ENCODE peak calls at places on chromosomes 1 and 21, in five cellular contexts. V is neural crest cell, I is foreskin keratinocyte, K is upper lobe of right lung, G is mucosa of descending colon. R is an unnamed sample.

GRCh38 chr1:12346483-12347155 is 116.8 kb downstream of the VPS13D start:
- DNase-seq in V (no peak), K (no peak), G (no peak), I (no peak), R (no peak)

GRCh38 chr1:72397786-72398185 is 115.4 kb upstream of the NEGR1 start:
- DNase-seq in I (no peak), V (no peak), K (no peak), G (no peak), R (no peak)

GRCh38 chr1:50322579-50322978 is 100.7 kb downstream of the DMRTA2 start:
- DNase-seq in K (no peak), G (no peak), V (no peak), I (no peak), R (no peak)

GRCh38 chr1:115077286-115077983 is 11.9 kb downstream of the TSPAN2 start:
- DNase-seq in G (no peak), V (no peak), K (no peak), I (no peak), R (no peak)

GRCh38 chr1:53658489-53659230 is 80.3 kb downstream of the GLIS1 start:
- DNase-seq in V (no peak), I (no peak), K (no peak), G (peak; percentile 9), R (no peak)

GRCh38 chr1:12528021-12528852 is 89.8 kb downstream of the DHRS3 start:
- DNase-seq in I (no peak), V (no peak), K (peak; percentile 92), G (peak; percentile 90), R (no peak)

GRCh38 chr21:26849428-26850115 is 4.4 kb upstream of the ADAMTS1 start:
- DNase-seq in K (no peak), V (no peak), I (no peak), G (no peak), R (no peak)

GRCh38 chr1:186189156-186189555 is 185.9 kb downstream of the TPR start:
- DNase-seq in G (no peak), I (no peak), K (no peak), V (no peak), R (no peak)

GRCh38 chr21:43758132-43758619 is 17.9 kb downstream of the CSTB start:
- DNase-seq in K (no peak), I (no peak), G (no peak), V (no peak), R (no peak)

GRCh38 chr1:63317814-63318156 is 4.6 kb upstream of the FOXD3 start:
- DNase-seq in V (no peak), K (no peak), G (no peak), I (no peak), R (no peak)

GRCh38 chr1:168098534-168099313 is 38.0 kb downstream of the GPR161 start:
- DNase-seq in G (no peak), K (no peak), V (no peak), I (no peak), R (no peak)

GRCh38 chr1:26965213-26965612 is 4.9 kb upstream of the KDF1 start:
- DNase-seq in G (no peak), I (no peak), V (no peak), K (no peak), R (no peak)

GRCh38 chr1:91650764-91651163 is 150.1 kb downstream of the CDC7 start:
- DNase-seq in G (peak; percentile 50), V (no peak), I (peak; percentile 95), K (no peak), R (no peak)

DNA sequence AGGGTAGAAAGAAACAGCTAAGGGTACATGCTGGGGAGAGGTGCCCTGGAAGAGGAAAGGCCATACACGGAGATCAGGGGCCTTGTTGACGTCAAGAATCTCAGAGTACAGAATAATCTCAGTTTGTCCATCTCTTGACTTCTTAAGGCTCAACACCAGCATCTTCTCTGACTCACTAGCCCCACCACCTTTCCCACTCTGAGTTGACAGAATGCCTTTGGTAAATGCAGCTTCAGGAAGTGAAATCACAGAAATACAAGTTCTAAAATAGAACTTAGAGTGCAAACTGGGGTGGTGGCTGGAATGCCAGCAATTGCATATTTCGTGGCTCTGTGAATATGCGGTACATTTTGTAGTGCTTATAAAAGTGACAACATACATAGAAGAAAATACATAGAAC is 1.6 kb downstream of the COG2 start:
- DNase-seq in G (no peak), K (no peak), V (no peak), I (no peak), R (no peak)
- TF ChIP-seq CTCF in G (no peak), K (no peak), V (no peak), I (no peak), R (no peak)

DNA sequence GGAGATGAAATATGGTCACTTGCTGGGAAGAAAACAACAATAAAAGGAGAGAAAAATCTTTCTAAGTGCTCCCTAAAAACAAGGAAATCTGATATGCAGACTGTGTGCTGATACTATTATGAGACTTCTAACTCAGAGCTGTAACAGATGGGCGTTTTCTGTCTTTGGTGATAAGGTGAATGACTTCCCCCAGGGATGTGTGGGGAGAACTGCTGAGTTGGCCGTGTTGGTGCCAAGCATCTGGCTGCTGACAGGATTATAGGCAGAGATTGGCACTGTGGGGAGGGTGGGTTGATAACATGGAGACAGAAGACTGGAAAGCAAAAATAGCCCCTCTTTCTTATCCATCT is 438.5 kb upstream of the PLXNA2 start:
- DNase-seq in G (no peak), K (no peak), I (no peak), V (no peak), R (no peak)
- TF ChIP-seq CTCF in G (no peak), K (no peak), I (no peak), V (no peak), R (no peak)

DNA sequence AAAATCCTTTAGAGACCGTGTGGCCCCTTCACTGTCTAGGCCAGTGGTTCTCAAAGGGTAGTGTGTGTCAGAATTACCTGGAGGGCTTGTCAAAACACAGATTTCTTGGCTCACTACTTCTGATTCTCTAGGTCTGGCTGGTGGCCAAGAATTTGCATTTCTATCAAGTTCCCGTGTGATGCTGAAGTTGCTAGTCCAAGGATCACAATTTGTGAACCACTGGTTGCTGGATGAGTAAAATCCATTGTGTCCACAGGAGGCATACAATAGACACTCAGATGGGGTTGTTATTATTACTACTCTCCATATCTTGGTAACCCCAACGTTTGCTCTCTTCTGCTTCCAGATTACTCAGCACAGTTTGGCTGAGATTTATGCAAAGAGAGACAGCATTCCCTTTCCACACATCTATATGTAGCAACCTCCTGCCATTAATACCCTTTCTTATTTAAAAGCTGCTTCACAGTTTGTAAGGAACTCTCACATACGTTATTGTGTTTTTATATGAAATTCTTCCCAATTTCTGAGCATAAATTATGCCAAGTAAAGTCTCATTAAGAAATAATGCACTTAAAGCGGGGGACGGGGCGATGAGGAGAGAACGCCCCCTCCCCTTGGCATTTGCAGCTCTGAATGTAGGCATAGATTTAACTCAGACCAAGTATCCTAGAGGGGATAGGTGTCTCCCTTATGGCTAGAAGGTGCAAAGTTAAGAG is 720 bp upstream of the TMCC2 start:
- DNase-seq in G (no peak), I (peak; percentile 97), K (no peak), V (no peak), R (peak; percentile 51)
- TF ChIP-seq CTCF in G (no peak), I (peak; percentile 40), K (no peak), V (no peak), R (no peak)

GRCh38 chr1:211829343-211830054 is 1.1 kb downstream of the LPGAT1 start:
- DNase-seq in K (no peak), G (no peak), V (peak; percentile 29), I (no peak), R (no peak)
- TF ChIP-seq CTCF in K (no peak), G (no peak), V (peak; percentile 24), I (no peak), R (no peak)

DNA sequence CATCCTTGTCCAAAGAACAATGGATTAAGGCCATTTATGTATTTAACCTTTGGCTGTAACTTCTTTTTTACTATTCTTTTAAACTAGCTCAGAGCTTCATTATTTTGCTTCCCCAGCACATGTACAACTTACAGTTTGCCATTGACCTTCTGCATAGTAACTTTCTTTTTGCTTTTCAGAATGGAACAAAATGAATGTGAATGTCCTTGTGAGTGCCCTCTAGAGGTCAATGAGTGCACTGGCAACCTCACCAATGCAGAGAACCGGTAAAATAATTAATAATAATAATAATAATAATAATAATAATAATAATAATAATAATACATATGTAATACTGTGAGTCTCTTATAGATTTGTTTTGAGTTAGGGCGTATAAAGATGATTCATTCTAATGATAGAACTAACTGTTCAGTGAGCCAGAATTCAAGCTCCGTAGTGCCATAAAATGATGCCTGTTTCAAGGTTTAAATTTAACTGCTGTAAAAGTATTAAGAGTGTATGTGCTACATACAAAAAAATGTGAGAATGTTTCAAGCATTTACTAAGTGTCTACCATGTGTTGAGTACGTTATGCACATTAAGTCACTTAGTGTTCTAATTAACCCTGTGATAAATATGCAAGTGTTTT is 69.0 kb upstream of the RAVER2 start:
- DNase-seq in I (no peak), V (no peak), K (no peak), G (no peak), R (no peak)
- TF ChIP-seq CTCF in I (peak; percentile 65), V (peak; percentile 78), K (peak; percentile 74), G (no peak), R (peak; percentile 58)

DNA sequence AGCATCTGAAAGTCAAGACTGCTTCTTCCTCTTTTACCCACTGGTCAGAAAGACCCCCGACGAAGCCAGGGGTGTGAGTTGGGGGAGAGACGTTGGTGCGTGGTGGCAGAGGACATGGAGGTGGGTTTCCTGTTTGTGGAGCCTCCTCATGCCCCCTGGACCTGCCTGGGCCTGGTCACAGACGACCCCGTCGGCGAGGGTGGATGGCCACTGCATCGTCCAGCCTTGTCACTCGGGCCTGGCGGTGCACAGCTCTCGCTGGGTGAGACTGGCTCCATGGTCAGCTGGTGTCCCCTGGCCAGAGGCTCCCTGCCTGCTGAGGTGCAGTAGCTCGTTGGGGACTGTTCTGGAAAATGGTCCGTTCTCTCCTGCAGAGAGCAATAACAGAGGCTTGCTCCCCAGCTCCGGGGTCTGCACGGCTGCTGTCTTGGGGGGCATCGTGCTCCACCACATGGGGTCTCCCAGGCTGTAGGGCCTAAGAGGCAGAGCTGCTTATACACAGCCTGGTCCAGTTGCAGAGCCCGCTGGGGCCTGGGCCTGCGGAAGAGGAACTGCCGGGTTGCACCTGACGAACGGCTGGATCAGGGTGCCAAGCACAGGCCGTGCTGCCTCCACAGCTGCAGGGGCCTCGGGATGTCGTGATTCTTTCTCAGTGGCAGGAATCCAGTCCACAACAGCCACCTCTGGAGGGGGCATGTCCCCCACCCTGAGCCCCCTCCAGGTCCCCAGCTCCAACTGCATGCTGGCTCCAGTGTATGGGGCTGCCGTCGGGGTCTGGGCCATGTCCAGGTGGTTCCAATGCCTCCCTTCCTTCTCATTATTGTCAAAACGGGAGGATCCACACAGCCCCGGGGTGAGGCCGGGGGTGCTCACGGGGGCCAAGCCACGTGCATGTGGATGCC is 18.0 kb upstream of the ACTRT2 start:
- DNase-seq in K (peak; percentile 57), G (peak; percentile 37), V (no peak), I (no peak), R (no peak)
- TF ChIP-seq CTCF in K (no peak), G (no peak), V (no peak), I (no peak), R (no peak)

GRCh38 chr1:223136086-223136485 is 7.0 kb downstream of the TLR5 start:
- DNase-seq in V (no peak), G (no peak), K (no peak), I (no peak), R (no peak)
- TF ChIP-seq CTCF in V (no peak), G (no peak), K (no peak), I (no peak), R (no peak)